ENCODE peak calls at places on chromosomes 2 and 18, in nine cellular contexts. N is epithelial cell of esophagus, G is AG04450, Q is right lobe of liver, C is coronary artery, U is Peyer's patch, I is fibroblast of the aortic adventitia, F is body of pancreas, O is stomach. A is an unnamed sample.

GRCh38 chr2:220779918-220780317 is 792.2 kb downstream of the EPHA4 start:
- DNase-seq in N (peak; percentile 67), G (peak; percentile 74), Q (no peak), C (no peak), U (no peak), I (peak; percentile 67), F (no peak), O (no peak), A (peak; percentile 49)

GRCh38 chr18:7096838-7097237 is 20.8 kb downstream of the LAMA1 start:
- DNase-seq in N (no peak), G (no peak), Q (no peak), C (no peak), U (no peak), I (no peak), F (no peak), O (no peak), A (no peak)

GRCh38 chr2:199861116-199861774 is 10.3 kb upstream of the FTCDNL1 start:
- DNase-seq in N (peak; percentile 42), G (no peak), Q (no peak), C (no peak), U (no peak), I (peak; percentile 48), F (no peak), O (no peak), A (no peak)

GRCh38 chr18:8984131-8984670 is 118.3 kb upstream of the NDUFV2 start:
- DNase-seq in N (peak; percentile 59), G (no peak), Q (no peak), C (no peak), U (no peak), I (no peak), F (no peak), O (no peak), A (no peak)

GRCh38 chr2:215685218-215685962 is 249.5 kb upstream of the FN1 start:
- DNase-seq in N (no peak), G (no peak), Q (no peak), C (no peak), U (no peak), I (peak; percentile 44), F (no peak), O (no peak), A (no peak)

GRCh38 chr2:11649093-11649492 is 20.9 kb downstream of the NTSR2 start:
- DNase-seq in N (no peak), G (no peak), Q (no peak), C (no peak), U (no peak), I (no peak), F (no peak), O (no peak), A (no peak)

GRCh38 chr2:106306396-106306795 is 112.3 kb upstream of the UXS1 start:
- DNase-seq in N (no peak), G (no peak), Q (no peak), C (no peak), U (no peak), I (no peak), F (no peak), O (no peak), A (no peak)

GRCh38 chr2:113198790-113199612 is 25.2 kb downstream of the PSD4 start:
- DNase-seq in N (peak; percentile 88), G (no peak), Q (peak; percentile 93), C (no peak), U (peak; percentile 88), I (peak; percentile 48), F (peak; percentile 90), O (peak; percentile 89), A (no peak)

GRCh38 chr2:134411828-134412638 is 158.2 kb downstream of the MGAT5 start:
- DNase-seq in N (peak; percentile 77), G (no peak), Q (peak; percentile 66), C (peak; percentile 79), U (peak; percentile 89), I (peak; percentile 87), F (peak; percentile 74), O (peak; percentile 67), A (peak; percentile 46)

GRCh38 chr2:28062867-28063266 is 172.3 kb downstream of the BABAM2 start:
- DNase-seq in N (no peak), G (no peak), Q (no peak), C (no peak), U (no peak), I (no peak), F (no peak), O (no peak), A (no peak)

DNA sequence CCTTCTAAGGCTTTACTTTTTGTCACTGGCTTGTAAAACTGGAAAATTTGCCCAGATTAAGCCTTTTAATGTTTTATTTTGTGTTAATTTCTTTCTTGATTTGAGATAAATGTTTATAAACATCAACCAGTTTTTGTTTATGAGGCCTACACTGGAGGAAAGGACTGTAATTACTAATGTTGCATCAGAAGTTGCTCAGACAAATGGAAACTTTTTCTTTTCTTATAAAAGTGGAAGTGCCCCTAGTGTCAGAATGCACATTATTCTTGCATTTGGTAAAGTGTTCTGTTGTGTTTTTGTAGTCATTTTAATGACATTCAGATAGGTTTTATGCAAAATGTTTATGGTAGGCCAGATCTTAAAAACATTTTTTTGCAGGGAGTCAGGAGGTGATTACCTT is 25.3 kb downstream of the LCLAT1 start:
- DNase-seq in N (no peak), G (no peak), Q (no peak), C (no peak), U (no peak), I (peak; percentile 41), F (no peak), O (no peak), A (no peak)
- TF ChIP-seq CTCF in N (no peak), G (peak; percentile 14), Q (no peak), C (no peak), U (no peak), I (peak; percentile 26), F (no peak), O (no peak), A (no peak)

DNA sequence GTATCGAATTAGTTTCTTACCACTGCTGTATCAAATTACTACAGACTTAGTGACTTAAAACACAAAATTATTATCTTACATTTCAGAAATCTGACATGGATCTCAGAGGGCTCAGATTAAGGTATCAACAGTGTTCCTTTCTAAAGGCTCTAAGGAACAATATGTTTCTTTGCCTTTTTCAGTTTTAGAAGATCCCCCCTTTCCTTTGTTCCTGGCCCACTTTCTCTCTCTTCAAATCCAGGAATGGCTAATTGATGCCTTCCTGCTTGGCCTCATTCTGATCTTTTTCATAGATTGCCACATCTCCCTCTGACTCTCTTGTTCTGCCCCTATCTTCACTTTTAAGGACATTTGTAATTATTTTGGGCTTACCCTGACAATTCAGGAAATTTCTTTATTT is 65.7 kb downstream of the LRP1B start:
- DNase-seq in N (no peak), G (no peak), Q (no peak), C (no peak), U (no peak), I (no peak), F (no peak), O (no peak), A (no peak)
- H3K4me3 ChIP-seq in N (no peak overlapping the region), G (no peak overlapping the region), Q (no peak overlapping the region), C (no peak overlapping the region), U (no peak overlapping the region), I (no peak overlapping the region), F (no peak overlapping the region), O (no peak overlapping the region), A (no peak overlapping the region)

DNA sequence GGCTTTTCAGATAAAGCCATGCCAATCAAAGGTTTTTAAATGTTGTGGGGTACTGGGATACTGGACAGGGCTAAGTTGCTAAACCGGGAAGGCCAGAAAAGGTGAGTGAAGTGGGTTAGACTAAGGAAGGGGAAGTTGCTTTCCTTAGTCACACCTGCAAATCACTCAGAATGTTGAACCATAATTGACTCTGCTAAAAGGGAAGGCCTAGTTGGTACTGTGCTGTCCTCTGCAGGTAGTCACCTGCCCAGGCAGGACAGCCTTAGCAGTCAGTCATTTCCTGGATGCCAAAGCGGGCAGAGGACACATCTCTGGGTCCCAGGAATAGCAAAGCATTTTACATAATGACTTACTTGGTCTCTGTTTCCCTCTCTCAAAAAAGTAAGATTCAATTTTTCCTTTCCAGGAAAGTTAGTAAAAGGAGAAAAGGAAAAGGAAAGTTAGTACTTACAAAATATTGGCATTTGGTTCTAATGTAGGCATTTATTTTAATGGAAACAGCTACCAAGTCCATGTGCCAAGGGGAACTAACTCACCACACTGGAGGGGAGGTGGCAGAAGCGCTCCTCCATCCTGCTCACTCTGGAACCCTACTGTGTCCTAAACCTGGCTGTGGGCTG is 60.2 kb downstream of the RFTN2 start:
- DNase-seq in N (peak; percentile 93), G (no peak), Q (no peak), C (no peak), U (no peak), I (no peak), F (no peak), O (no peak), A (no peak)
- TF ChIP-seq CTCF in N (peak; percentile 90), G (no peak), Q (peak; percentile 64), C (no peak), U (no peak), I (no peak), F (no peak), O (no peak), A (no peak)

DNA sequence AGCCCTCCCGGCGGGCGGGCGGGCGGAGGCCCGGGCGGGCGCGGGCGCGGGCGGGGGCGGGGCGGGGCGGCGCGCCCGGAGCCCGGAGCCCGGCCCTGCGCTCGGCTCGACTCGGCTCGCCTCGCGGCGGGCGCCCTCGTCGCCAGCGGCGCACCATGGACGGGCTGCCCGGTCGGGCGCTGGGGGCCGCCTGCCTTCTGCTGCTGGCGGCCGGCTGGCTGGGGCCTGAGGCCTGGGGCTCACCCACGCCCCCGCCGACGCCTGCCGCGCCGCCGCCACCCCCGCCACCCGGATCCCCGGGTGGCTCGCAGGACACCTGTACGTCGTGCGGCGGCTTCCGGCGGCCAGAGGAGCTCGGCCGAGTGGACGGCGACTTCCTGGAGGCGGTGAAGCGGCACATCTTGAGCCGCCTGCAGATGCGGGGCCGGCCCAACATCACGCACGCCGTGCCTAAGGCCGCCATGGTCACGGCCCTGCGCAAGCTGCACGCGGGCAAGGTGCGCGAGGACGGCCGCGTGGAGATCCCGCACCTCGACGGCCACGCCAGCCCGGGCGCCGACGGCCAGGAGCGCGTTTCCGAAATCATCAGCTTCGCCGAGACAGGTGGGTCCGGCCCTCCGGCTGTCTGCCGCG is at the start of gene INHBB:
- DNase-seq in N (no peak), G (no peak), Q (no peak), C (no peak), U (no peak), I (no peak), F (no peak), O (no peak), A (no peak)
- H3K4me3 ChIP-seq in N (peak within 1 kb of the TSS; percentile 14), G (peak within 1 kb of the TSS; percentile 36), Q (peak within 1 kb of the TSS; percentile 48), C (peak within 1 kb of the TSS; percentile 84), U (peak within 1 kb of the TSS; percentile 55), I (peak within 1 kb of the TSS; percentile 41), F (no peak within 1 kb of the TSS), O (peak within 1 kb of the TSS; percentile 54), A (peak within 1 kb of the TSS; percentile 43)

DNA sequence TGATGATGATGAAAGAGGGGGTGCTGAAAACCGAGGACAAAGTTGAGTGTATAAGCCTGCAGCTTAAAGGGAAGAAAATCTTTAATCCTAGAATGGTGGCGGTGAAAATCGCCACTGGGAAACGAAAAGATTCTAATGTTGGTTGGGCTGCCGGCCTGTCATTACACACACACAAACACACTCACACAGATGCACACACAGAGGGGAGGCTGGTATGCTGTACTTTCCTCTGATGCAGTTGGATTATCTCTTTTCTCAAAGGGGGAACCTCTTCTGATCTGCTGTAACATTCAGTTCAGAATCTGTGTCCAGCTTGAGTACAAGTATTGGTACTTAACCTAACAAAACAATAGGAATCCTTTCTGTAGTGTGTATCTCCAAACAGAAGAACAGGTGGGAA is 39.0 kb downstream of the ANXA4 start:
- DNase-seq in N (no peak), G (no peak), Q (no peak), C (no peak), U (no peak), I (no peak), F (no peak), O (no peak), A (no peak)
- TF ChIP-seq CTCF in N (no peak), G (no peak), Q (no peak), C (no peak), U (no peak), I (no peak), F (no peak), O (no peak), A (no peak)